ENCODE peak calls at places on chromosomes 11 and 22, in six cellular contexts. A is right lobe of liver, C is trophoblast cell, N is A549, B is dorsolateral prefrontal cortex, O is body of pancreas. U is an unnamed sample.

GRCh38 chr11:86117706-86118050 is 48.8 kb upstream of the PICALM start:
- DNase-seq in A (no peak), C (no peak), N (no peak), B (no peak), O (no peak), U (no peak)

GRCh38 chr11:44943696-44944095 is 7.0 kb downstream of the TP53I11 start:
- DNase-seq in A (no peak), C (no peak), N (no peak), B (no peak), O (peak; percentile 68), U (no peak)

GRCh38 chr22:45425531-45426265 is 12.2 kb downstream of the RIBC2 start:
- DNase-seq in A (peak; percentile 42), C (no peak), N (no peak), B (peak; percentile 21), O (no peak), U (peak; percentile 14)

GRCh38 chr11:47270331-47271271 is 668 bp downstream of the MADD start:
- DNase-seq in A (no peak), C (peak; percentile 47), N (peak; percentile 57), B (no peak), O (peak; percentile 41), U (no peak)

GRCh38 chr22:24822471-24822870 is 16.5 kb downstream of the SGSM1 start:
- DNase-seq in A (no peak), C (no peak), N (no peak), B (no peak), O (peak; percentile 68), U (no peak)

GRCh38 chr11:128625316-128625715 is 38.0 kb upstream of the ETS1 start:
- DNase-seq in A (no peak), C (no peak), N (no peak), B (no peak), O (no peak), U (no peak)

GRCh38 chr11:86182976-86183584 is 61.5 kb upstream of the EED start:
- DNase-seq in A (no peak), C (peak; percentile 81), N (peak; percentile 56), B (no peak), O (no peak), U (no peak)

GRCh38 chr11:134560566-134561347 is 148.7 kb upstream of the B3GAT1 start:
- DNase-seq in A (no peak), C (peak; percentile 7), N (no peak), B (no peak), O (no peak), U (no peak)

GRCh38 chr22:43750751-43751150 is 61.4 kb downstream of the EFCAB6 start:
- DNase-seq in A (no peak), C (no peak), N (no peak), B (no peak), O (no peak), U (no peak)

GRCh38 chr11:81869337-81870065 is 864.2 kb downstream of the FAM181B start:
- DNase-seq in A (no peak), C (no peak), N (no peak), B (no peak), O (peak; percentile 9), U (no peak)

GRCh38 chr11:4926607-4927006 is 2.5 kb upstream of the OR51G1 start:
- DNase-seq in A (no peak), C (no peak), N (no peak), B (no peak), O (no peak), U (no peak)

GRCh38 chr11:65476632-65477270 is 22.1 kb upstream of the MALAT1 start:
- DNase-seq in A (peak; percentile 76), C (peak; percentile 14), N (no peak), B (no peak), O (peak; percentile 45), U (peak; percentile 30)

GRCh38 chr22:20430641-20431519 is 6.7 kb downstream of the SCARF2 start:
- DNase-seq in A (no peak), C (peak; percentile 84), N (peak; percentile 65), B (no peak), O (peak; percentile 67), U (no peak)

GRCh38 chr11:72308226-72309073 is 64.5 kb upstream of the PHOX2A start:
- DNase-seq in A (no peak), C (peak; percentile 4), N (no peak), B (no peak), O (peak; percentile 14), U (no peak)

GRCh38 chr11:27656806-27657483 is 43.3 kb downstream of the BDNF start:
- DNase-seq in A (no peak), C (peak; percentile 86), N (peak; percentile 43), B (no peak), O (no peak), U (no peak)

GRCh38 chr22:23790819-23791736 is 4.3 kb downstream of the SMARCB1 start:
- DNase-seq in A (peak; percentile 22), C (no peak), N (no peak), B (no peak), O (no peak), U (no peak)

GRCh38 chr11:85137597-85137996 is 489.5 kb downstream of the DLG2 start:
- DNase-seq in A (peak; percentile 59), C (no peak), N (no peak), B (no peak), O (peak; percentile 49), U (no peak)

GRCh38 chr22:32836286-32836859 is 34.9 kb downstream of the TIMP3 start:
- DNase-seq in A (no peak), C (peak; percentile 75), N (peak; percentile 5), B (no peak), O (no peak), U (no peak)

GRCh38 chr11:64763804-64764611 is 4.2 kb upstream of the PYGM start:
- DNase-seq in A (no peak), C (no peak), N (no peak), B (no peak), O (peak; percentile 7), U (peak; percentile 63)

GRCh38 chr22:44098021-44098739 is 74.1 kb downstream of the PARVB start:
- DNase-seq in A (peak; percentile 44), C (no peak), N (no peak), B (no peak), O (no peak), U (no peak)

GRCh38 chr11:79594839-79595238 is 154.0 kb upstream of the TENM4 start:
- DNase-seq in A (no peak), C (no peak), N (no peak), B (no peak), O (no peak), U (no peak)

DNA sequence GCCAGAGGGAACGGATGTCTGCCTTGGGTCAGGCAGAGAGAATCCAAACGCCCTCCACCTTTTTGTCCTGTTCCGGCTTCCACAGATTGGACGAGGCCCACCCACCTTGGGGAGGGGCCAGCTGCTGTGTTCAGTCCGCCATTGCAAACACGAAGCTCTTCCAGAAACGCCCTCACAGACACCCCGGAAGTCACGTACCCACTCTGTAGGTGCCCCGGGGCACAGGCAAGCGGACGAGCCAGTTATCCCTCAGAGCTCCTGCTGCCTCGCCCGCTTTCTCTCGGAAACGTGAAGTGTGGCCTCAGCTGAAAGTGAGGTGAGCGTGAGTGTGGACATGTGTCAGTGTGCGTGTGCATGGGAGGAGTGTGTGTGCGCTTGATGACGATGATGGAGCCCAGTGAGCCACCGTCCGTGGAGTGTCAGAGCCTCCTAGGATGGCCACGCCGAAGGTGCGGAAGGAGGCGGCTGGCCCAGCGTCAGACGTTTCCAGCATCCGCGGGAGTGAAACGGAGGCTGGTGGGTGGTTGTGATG is 869.2 kb downstream of the TBC1D22A start:
- DNase-seq in A (no peak), C (no peak), N (no peak), B (peak; percentile 58), O (no peak), U (no peak)
- H3K4me3 ChIP-seq in A (no peak overlapping the region), C (no peak overlapping the region), N (no peak overlapping the region), B (peak overlapping the region; percentile 48), O (no peak overlapping the region), U (no peak overlapping the region)

GRCh38 chr11:61429691-61430582 is at the start of the genes CPSF7 and SDHAF2:
- DNase-seq in A (peak; percentile 98), C (peak; percentile 97), N (peak; percentile 97), B (peak; percentile 99), O (peak; percentile 97), U (peak; percentile 94)
- H3K27ac ChIP-seq in A (peak within 1 kb of the TSS; percentile 93), C (peak within 1 kb of the TSS; percentile 98), N (peak within 1 kb of the TSS; percentile 98), B (peak within 1 kb of the TSS; percentile 86), O (peak within 1 kb of the TSS; percentile 96), U (peak within 1 kb of the TSS; percentile 99)

GRCh38 chr11:30585892-30586250 is 282 bp downstream of the MPPED2 start:
- DNase-seq in A (peak; percentile 56), C (no peak), N (no peak), B (peak; percentile 54), O (peak; percentile 32), U (peak; percentile 70)
- H3K4me3 ChIP-seq in A (peak overlapping the region; percentile 78), C (peak overlapping the region; percentile 73), N (peak overlapping the region; percentile 84), B (peak overlapping the region; percentile 73), O (peak overlapping the region; percentile 69), U (peak overlapping the region; percentile 78)

GRCh38 chr11:126163779-126164178 is 47.7 kb downstream of the RPUSD4 start:
- DNase-seq in A (peak; percentile 21), C (no peak), N (no peak), B (no peak), O (no peak), U (no peak)

GRCh38 chr11:126163074-126163700 is 48.3 kb downstream of the RPUSD4 start:
- DNase-seq in A (peak; percentile 39), C (peak; percentile 18), N (peak; percentile 6), B (no peak), O (no peak), U (no peak)

GRCh38 chr11:126161146-126161458 is 50.3 kb downstream of the RPUSD4 start:
- DNase-seq in A (peak; percentile 34), C (no peak), N (no peak), B (no peak), O (no peak), U (no peak)

GRCh38 chr11:126160345-126161145 is 50.9 kb downstream of the RPUSD4 start:
- DNase-seq in A (peak; percentile 32), C (no peak), N (no peak), B (no peak), O (no peak), U (no peak)

GRCh38 chr11:126162286-126163030 is 49.0 kb downstream of the RPUSD4 start:
- DNase-seq in A (peak; percentile 40), C (no peak), N (no peak), B (no peak), O (no peak), U (no peak)
- H3K27ac ChIP-seq in A (no peak overlapping the region), C (no peak overlapping the region), N (no peak overlapping the region), B (no peak overlapping the region), O (no peak overlapping the region), U (no peak overlapping the region)

GRCh38 chr22:37751449-37752188 is 54.8 kb downstream of the TRIOBP start:
- DNase-seq in A (no peak), C (no peak), N (peak; percentile 41), B (no peak), O (no peak), U (no peak)
- H3K4me3 ChIP-seq in A (no peak overlapping the region), C (no peak overlapping the region), N (peak overlapping the region; percentile 19), B (no peak overlapping the region), O (no peak overlapping the region), U (peak overlapping the region; percentile 5)

GRCh38 chr11:82874646-82875523 is 25.3 kb downstream of the PRCP start:
- DNase-seq in A (no peak), C (no peak), N (no peak), B (no peak), O (no peak), U (no peak)
- H3K27ac ChIP-seq in A (no peak overlapping the region), C (no peak overlapping the region), N (no peak overlapping the region), B (no peak overlapping the region), O (no peak overlapping the region), U (no peak overlapping the region)

DNA sequence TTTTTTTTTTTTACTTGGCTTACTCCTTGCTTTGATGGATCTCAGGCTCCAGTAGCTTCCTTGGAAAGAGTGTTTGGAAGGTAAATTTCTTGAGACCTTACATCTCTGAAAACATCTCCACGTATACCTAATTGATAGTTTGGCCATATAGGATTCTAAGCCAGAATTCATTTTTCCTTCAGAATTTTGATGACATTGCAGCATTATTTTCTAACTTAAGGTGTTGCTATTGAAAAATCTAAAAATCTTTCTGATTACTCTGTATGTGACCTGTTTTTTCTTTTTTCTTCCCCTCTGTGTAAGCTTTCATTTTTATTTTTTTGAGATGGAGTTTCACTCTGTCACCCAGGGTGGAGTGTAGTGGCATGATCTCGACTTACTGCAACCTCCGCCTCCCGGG is 23.1 kb upstream of the SPTBN2 start:
- DNase-seq in A (no peak), C (no peak), N (no peak), B (no peak), O (no peak), U (no peak)
- H3K4me3 ChIP-seq in A (no peak overlapping the region), C (no peak overlapping the region), N (no peak overlapping the region), B (no peak overlapping the region), O (no peak overlapping the region), U (no peak overlapping the region)